ENCODE peak calls at places on chromosome 3, in eight cellular contexts. One of them, this sample, is unnamed. For H3K36me3, the result is how much of the 10 kb centered on the place peaks cover.

GRCh38 chr3:195182470-195182795 is 88.5 kb downstream of the XXYLT1 start:
- DNase-seq in fibroblast of lung: peak
- DNase-seq in ovary: peak
- DNase-seq in lower lobe of right lung: no peak
- DNase-seq in CD8-positive, alpha-beta memory T cell: no peak
- DNase-seq in heart left ventricle: no peak
- DNase-seq in iPS DF 6.9: no peak
- DNase-seq in thoracic aorta: no peak
- DNase-seq in this sample: no peak

GRCh38 chr3:10936686-10937085 is 55.9 kb upstream of the SLC6A1 start:
- DNase-seq in fibroblast of lung: no peak
- DNase-seq in ovary: no peak
- DNase-seq in lower lobe of right lung: no peak
- DNase-seq in CD8-positive, alpha-beta memory T cell: no peak
- DNase-seq in heart left ventricle: no peak
- DNase-seq in iPS DF 6.9: no peak
- DNase-seq in thoracic aorta: no peak
- DNase-seq in this sample: no peak

GRCh38 chr3:98702166-98702565 is 61.0 kb upstream of the ST3GAL6 start:
- DNase-seq in fibroblast of lung: peak
- DNase-seq in ovary: no peak
- DNase-seq in lower lobe of right lung: no peak
- DNase-seq in CD8-positive, alpha-beta memory T cell: no peak
- DNase-seq in heart left ventricle: no peak
- DNase-seq in iPS DF 6.9: no peak
- DNase-seq in thoracic aorta: no peak
- DNase-seq in this sample: no peak

GRCh38 chr3:156533205-156533604 is 21.7 kb downstream of the SSR3 start:
- DNase-seq in fibroblast of lung: peak
- DNase-seq in ovary: no peak
- DNase-seq in lower lobe of right lung: no peak
- DNase-seq in CD8-positive, alpha-beta memory T cell: no peak
- DNase-seq in heart left ventricle: peak
- DNase-seq in iPS DF 6.9: no peak
- DNase-seq in thoracic aorta: no peak
- DNase-seq in this sample: no peak

GRCh38 chr3:38114875-38115644 is 21.9 kb downstream of the ACAA1 start:
- DNase-seq in fibroblast of lung: no peak
- DNase-seq in ovary: no peak
- DNase-seq in lower lobe of right lung: no peak
- DNase-seq in CD8-positive, alpha-beta memory T cell: no peak
- DNase-seq in heart left ventricle: no peak
- DNase-seq in iPS DF 6.9: no peak
- DNase-seq in thoracic aorta: no peak
- DNase-seq in this sample: peak

GRCh38 chr3:181943285-181943684 is 231.6 kb downstream of the SOX2 start:
- DNase-seq in fibroblast of lung: no peak
- DNase-seq in ovary: no peak
- DNase-seq in lower lobe of right lung: no peak
- DNase-seq in CD8-positive, alpha-beta memory T cell: no peak
- DNase-seq in heart left ventricle: no peak
- DNase-seq in iPS DF 6.9: no peak
- DNase-seq in thoracic aorta: no peak
- DNase-seq in this sample: no peak

GRCh38 chr3:131701153-131701791 is 198.5 kb upstream of the MRPL3 start:
- DNase-seq in fibroblast of lung: no peak
- DNase-seq in ovary: no peak
- DNase-seq in lower lobe of right lung: no peak
- DNase-seq in CD8-positive, alpha-beta memory T cell: no peak
- DNase-seq in heart left ventricle: no peak
- DNase-seq in iPS DF 6.9: no peak
- DNase-seq in thoracic aorta: no peak
- DNase-seq in this sample: no peak

GRCh38 chr3:76383781-76384180 is 598.4 kb upstream of the ZNF717 start:
- DNase-seq in fibroblast of lung: no peak
- DNase-seq in ovary: no peak
- DNase-seq in lower lobe of right lung: no peak
- DNase-seq in CD8-positive, alpha-beta memory T cell: no peak
- DNase-seq in heart left ventricle: no peak
- DNase-seq in iPS DF 6.9: no peak
- DNase-seq in thoracic aorta: no peak
- DNase-seq in this sample: no peak

GRCh38 chr3:124292329-124292728 is 300.4 kb upstream of the ROPN1 start:
- DNase-seq in fibroblast of lung: no peak
- DNase-seq in ovary: no peak
- DNase-seq in lower lobe of right lung: no peak
- DNase-seq in CD8-positive, alpha-beta memory T cell: no peak
- DNase-seq in heart left ventricle: no peak
- DNase-seq in iPS DF 6.9: no peak
- DNase-seq in thoracic aorta: no peak
- DNase-seq in this sample: no peak

GRCh38 chr3:123140591-123140990 is 61.2 kb upstream of the SEC22A start:
- DNase-seq in fibroblast of lung: no peak
- DNase-seq in ovary: no peak
- DNase-seq in lower lobe of right lung: no peak
- DNase-seq in CD8-positive, alpha-beta memory T cell: no peak
- DNase-seq in heart left ventricle: no peak
- DNase-seq in iPS DF 6.9: no peak
- DNase-seq in thoracic aorta: no peak
- DNase-seq in this sample: no peak
- H3K36me3 ChIP-seq in fibroblast of lung: under half
- H3K36me3 ChIP-seq in ovary: under half
- H3K36me3 ChIP-seq in lower lobe of right lung: under half
- H3K36me3 ChIP-seq in CD8-positive, alpha-beta memory T cell: under half
- H3K36me3 ChIP-seq in heart left ventricle: under half
- H3K36me3 ChIP-seq in iPS DF 6.9: under half
- H3K36me3 ChIP-seq in thoracic aorta: under half
- H3K36me3 ChIP-seq in this sample: under half

DNA sequence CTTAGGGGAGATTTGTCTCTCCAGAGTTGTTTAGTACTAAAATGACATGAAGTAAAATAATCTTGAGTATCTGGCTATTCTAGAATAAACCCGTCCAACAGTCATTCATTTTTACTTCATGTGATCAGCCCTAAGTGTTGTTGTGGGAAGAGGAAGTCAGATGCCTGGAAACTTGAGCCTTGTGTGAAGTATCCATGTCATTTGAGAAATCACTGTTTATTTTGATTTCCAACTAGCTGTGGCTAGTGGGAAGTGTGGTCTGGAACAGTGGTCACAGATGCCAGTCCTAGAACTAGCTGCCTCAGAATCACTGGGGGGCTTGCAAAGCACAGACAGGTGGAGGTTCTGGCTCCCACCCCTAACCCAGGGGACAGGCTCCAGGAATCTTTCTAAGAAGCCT is 77.7 kb upstream of the LIMD1 start:
- DNase-seq in fibroblast of lung: peak
- DNase-seq in ovary: no peak
- DNase-seq in lower lobe of right lung: no peak
- DNase-seq in CD8-positive, alpha-beta memory T cell: no peak
- DNase-seq in heart left ventricle: no peak
- DNase-seq in iPS DF 6.9: no peak
- DNase-seq in thoracic aorta: no peak
- DNase-seq in this sample: no peak
- H3K36me3 ChIP-seq in fibroblast of lung: under half
- H3K36me3 ChIP-seq in ovary: under half
- H3K36me3 ChIP-seq in lower lobe of right lung: under half
- H3K36me3 ChIP-seq in CD8-positive, alpha-beta memory T cell: under half
- H3K36me3 ChIP-seq in heart left ventricle: half or more
- H3K36me3 ChIP-seq in iPS DF 6.9: under half
- H3K36me3 ChIP-seq in thoracic aorta: under half
- H3K36me3 ChIP-seq in this sample: under half

GRCh38 chr3:191809326-191809949 is 348.5 kb downstream of the PYDC2 start:
- DNase-seq in fibroblast of lung: no peak
- DNase-seq in ovary: no peak
- DNase-seq in lower lobe of right lung: no peak
- DNase-seq in CD8-positive, alpha-beta memory T cell: no peak
- DNase-seq in heart left ventricle: no peak
- DNase-seq in iPS DF 6.9: no peak
- DNase-seq in thoracic aorta: no peak
- DNase-seq in this sample: no peak
- H3K36me3 ChIP-seq in fibroblast of lung: under half
- H3K36me3 ChIP-seq in ovary: under half
- H3K36me3 ChIP-seq in lower lobe of right lung: under half
- H3K36me3 ChIP-seq in CD8-positive, alpha-beta memory T cell: under half
- H3K36me3 ChIP-seq in heart left ventricle: under half
- H3K36me3 ChIP-seq in iPS DF 6.9: under half
- H3K36me3 ChIP-seq in thoracic aorta: under half
- H3K36me3 ChIP-seq in this sample: under half

DNA sequence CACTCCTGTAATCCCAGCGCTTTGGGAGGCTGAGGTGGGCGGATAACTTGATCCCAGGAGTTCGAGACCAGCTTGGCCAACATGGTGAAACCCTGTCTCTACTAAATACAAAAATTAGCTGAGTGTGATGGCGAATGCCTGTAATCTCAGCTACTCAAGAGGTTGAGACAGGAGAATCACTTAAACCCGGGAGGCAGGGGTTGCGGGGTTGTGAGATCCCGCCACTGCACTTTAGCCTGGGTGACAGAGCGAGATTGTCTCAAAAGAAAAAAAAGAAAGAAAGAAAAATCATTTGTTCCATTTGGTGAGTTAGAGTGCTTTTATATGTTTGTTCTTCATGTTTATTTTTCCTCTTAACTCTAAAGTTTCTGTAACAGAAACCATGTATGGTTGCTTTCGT is 7.3 kb downstream of the NCK1 start:
- DNase-seq in fibroblast of lung: no peak
- DNase-seq in ovary: no peak
- DNase-seq in lower lobe of right lung: no peak
- DNase-seq in CD8-positive, alpha-beta memory T cell: no peak
- DNase-seq in heart left ventricle: no peak
- DNase-seq in iPS DF 6.9: no peak
- DNase-seq in thoracic aorta: no peak
- DNase-seq in this sample: no peak
- H3K36me3 ChIP-seq in fibroblast of lung: under half
- H3K36me3 ChIP-seq in ovary: under half
- H3K36me3 ChIP-seq in lower lobe of right lung: under half
- H3K36me3 ChIP-seq in CD8-positive, alpha-beta memory T cell: under half
- H3K36me3 ChIP-seq in heart left ventricle: under half
- H3K36me3 ChIP-seq in iPS DF 6.9: under half
- H3K36me3 ChIP-seq in thoracic aorta: under half
- H3K36me3 ChIP-seq in this sample: under half

DNA sequence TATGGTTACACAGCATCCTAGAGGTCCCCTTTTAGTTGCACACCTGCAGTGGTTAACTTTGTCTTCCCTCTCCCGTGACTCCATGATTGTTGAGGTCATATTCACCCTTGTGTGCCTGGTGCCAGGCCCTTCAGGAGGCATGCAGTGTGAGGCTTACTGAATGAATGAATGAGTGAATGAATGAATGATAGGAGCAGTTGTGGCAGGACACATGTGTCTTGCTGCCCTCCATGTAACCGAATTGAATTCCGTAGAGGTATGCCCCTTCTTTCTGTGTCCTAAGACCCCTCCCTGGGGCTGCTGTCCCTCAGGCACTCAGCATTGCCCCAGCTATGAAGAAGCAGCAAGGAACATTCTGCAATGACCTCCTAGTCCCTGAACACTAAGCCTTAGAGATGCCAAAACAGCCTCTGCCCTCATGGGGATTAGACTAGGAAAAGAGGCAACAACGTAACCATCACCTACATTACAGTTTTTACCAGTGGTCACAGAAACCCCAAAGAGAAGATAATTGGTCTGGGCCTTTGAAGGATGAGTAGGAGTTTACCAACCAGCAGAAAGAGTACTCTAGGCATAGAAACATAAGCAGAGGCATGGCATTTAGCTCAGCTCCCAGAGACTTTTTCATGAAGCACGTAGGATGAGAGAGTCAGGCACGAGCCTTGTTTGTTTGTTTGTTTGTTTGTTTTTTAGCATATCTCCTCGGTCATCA is 22.5 kb upstream of the CPNE9 start:
- DNase-seq in fibroblast of lung: no peak
- DNase-seq in ovary: no peak
- DNase-seq in lower lobe of right lung: no peak
- DNase-seq in CD8-positive, alpha-beta memory T cell: no peak
- DNase-seq in heart left ventricle: no peak
- DNase-seq in iPS DF 6.9: no peak
- DNase-seq in thoracic aorta: no peak
- DNase-seq in this sample: no peak
- H3K36me3 ChIP-seq in fibroblast of lung: under half
- H3K36me3 ChIP-seq in ovary: under half
- H3K36me3 ChIP-seq in lower lobe of right lung: half or more
- H3K36me3 ChIP-seq in CD8-positive, alpha-beta memory T cell: half or more
- H3K36me3 ChIP-seq in heart left ventricle: half or more
- H3K36me3 ChIP-seq in iPS DF 6.9: under half
- H3K36me3 ChIP-seq in thoracic aorta: half or more
- H3K36me3 ChIP-seq in this sample: half or more

DNA sequence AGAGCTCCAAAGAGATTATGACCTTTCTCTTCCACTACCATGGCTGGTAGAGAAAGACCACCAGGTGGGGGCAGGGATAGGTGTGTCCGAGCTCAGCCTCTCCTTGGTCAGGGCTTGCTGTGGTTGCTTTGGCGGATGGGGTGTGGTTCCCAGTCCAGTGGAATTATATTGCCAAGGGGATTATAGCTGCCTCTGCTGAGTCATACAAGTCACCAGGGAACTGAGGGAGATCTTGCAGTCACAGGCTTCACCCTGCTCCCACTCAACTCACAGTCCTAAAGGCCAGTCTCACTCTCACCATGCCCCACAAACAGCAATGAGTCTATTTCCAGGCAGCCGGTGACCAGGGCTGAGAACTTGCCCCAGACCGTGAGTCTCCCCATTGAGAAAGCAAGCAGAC is 424.5 kb downstream of the ZBBX start:
- DNase-seq in fibroblast of lung: no peak
- DNase-seq in ovary: no peak
- DNase-seq in lower lobe of right lung: no peak
- DNase-seq in CD8-positive, alpha-beta memory T cell: no peak
- DNase-seq in heart left ventricle: no peak
- DNase-seq in iPS DF 6.9: no peak
- DNase-seq in thoracic aorta: no peak
- DNase-seq in this sample: no peak
- H3K36me3 ChIP-seq in fibroblast of lung: under half
- H3K36me3 ChIP-seq in ovary: under half
- H3K36me3 ChIP-seq in lower lobe of right lung: under half
- H3K36me3 ChIP-seq in CD8-positive, alpha-beta memory T cell: under half
- H3K36me3 ChIP-seq in heart left ventricle: under half
- H3K36me3 ChIP-seq in iPS DF 6.9: under half
- H3K36me3 ChIP-seq in thoracic aorta: under half
- H3K36me3 ChIP-seq in this sample: under half

GRCh38 chr3:16507540-16508241 is 5.8 kb downstream of the RFTN1 start:
- DNase-seq in fibroblast of lung: no peak
- DNase-seq in ovary: no peak
- DNase-seq in lower lobe of right lung: no peak
- DNase-seq in CD8-positive, alpha-beta memory T cell: no peak
- DNase-seq in heart left ventricle: no peak
- DNase-seq in iPS DF 6.9: no peak
- DNase-seq in thoracic aorta: no peak
- DNase-seq in this sample: no peak
- H3K36me3 ChIP-seq in fibroblast of lung: under half
- H3K36me3 ChIP-seq in ovary: under half
- H3K36me3 ChIP-seq in lower lobe of right lung: under half
- H3K36me3 ChIP-seq in CD8-positive, alpha-beta memory T cell: under half
- H3K36me3 ChIP-seq in heart left ventricle: under half
- H3K36me3 ChIP-seq in iPS DF 6.9: under half
- H3K36me3 ChIP-seq in thoracic aorta: under half
- H3K36me3 ChIP-seq in this sample: under half

This sample was measured in ascending aorta.